ENCODE peak calls at places on chromosomes 6 and 20, in five cellular contexts. M is tibial nerve, X is GM06990, J is heart left ventricle, A is endothelial cell. U is an unnamed sample.

GRCh38 chr6:6674872-6675271 is 86.4 kb downstream of the LY86 start:
- DNase-seq in X (no peak), J (no peak), A (peak), M (no peak), U (no peak)

GRCh38 chr6:26365633-26365995 is 616 bp downstream of the BTN3A2 start:
- DNase-seq in M (no peak), A (no peak), J (no peak), X (no peak), U (no peak)

GRCh38 chr20:63268256-63268655 is 4.4 kb upstream of the ARFGAP1 start:
- DNase-seq in A (no peak), M (no peak), X (no peak), J (no peak), U (no peak)

GRCh38 chr6:20173833-20174796 is 38.2 kb downstream of the MBOAT1 start:
- DNase-seq in A (no peak), J (no peak), M (no peak), X (no peak), U (no peak)

GRCh38 chr20:1391640-1392442 is 1.0 kb downstream of the FKBP1A start:
- DNase-seq in M (no peak), A (peak), X (no peak), J (peak), U (no peak)

GRCh38 chr20:5147193-5147592 is 20.4 kb downstream of the CDS2 start:
- DNase-seq in X (no peak), M (no peak), A (no peak), J (no peak), U (no peak)

GRCh38 chr6:142945446-142946180 is 637 bp upstream of the HIVEP2 start:
- DNase-seq in M (peak), A (peak), X (peak), J (peak), U (peak)

GRCh38 chr6:166737231-166737630 is 110.2 kb upstream of the RPS6KA2 start:
- DNase-seq in A (no peak), M (no peak), J (no peak), X (no peak), U (no peak)

GRCh38 chr6:87436435-87436834 is 28.7 kb downstream of the CFAP206 start:
- DNase-seq in A (peak), X (no peak), J (peak), M (no peak), U (peak)

GRCh38 chr6:140979642-140980091 is 1153.1 kb upstream of the GJE1 start:
- DNase-seq in J (peak), X (no peak), A (no peak), M (peak), U (no peak)

GRCh38 chr6:153062516-153062915 is 60.0 kb upstream of the MTRF1L start:
- DNase-seq in A (no peak), J (no peak), X (no peak), M (no peak), U (no peak)

GRCh38 chr20:50953196-50953595 is 5.1 kb downstream of the DPM1 start:
- DNase-seq in M (no peak), A (no peak), J (no peak), X (no peak), U (no peak)

GRCh38 chr20:34525709-34526416 is 9.6 kb downstream of the DYNLRB1 start:
- DNase-seq in J (peak), X (no peak), A (no peak), M (peak), U (no peak)

GRCh38 chr6:15504040-15504491 is 158.8 kb downstream of the DTNBP1 start:
- DNase-seq in X (no peak), M (no peak), A (no peak), J (peak), U (no peak)

GRCh38 chr6:114108119-114109002 is 137.4 kb upstream of the HDAC2 start:
- DNase-seq in X (no peak), A (peak), J (peak), M (peak), U (peak)

GRCh38 chr6:128158496-128158895 is 257.6 kb upstream of the THEMIS start:
- DNase-seq in J (no peak), M (no peak), A (no peak), X (no peak), U (no peak)

GRCh38 chr20:63641146-63641791 is 12.0 kb downstream of the STMN3 start:
- DNase-seq in J (no peak), X (peak), A (no peak), M (no peak), U (no peak)

GRCh38 chr20:64160536-64161495 is 3.4 kb upstream of the MYT1 start:
- DNase-seq in X (no peak), A (no peak), J (no peak), M (no peak), U (no peak)

GRCh38 chr20:57092900-57093238 is 173.6 kb downstream of the BMP7 start:
- DNase-seq in M (no peak), J (peak), A (no peak), X (no peak), U (no peak)

GRCh38 chr20:57090590-57091560 is 175.6 kb downstream of the BMP7 start:
- DNase-seq in J (peak), M (no peak), X (no peak), A (no peak), U (no peak)

GRCh38 chr20:57091748-57092111 is 174.7 kb downstream of the BMP7 start:
- DNase-seq in M (no peak), A (no peak), J (peak), X (no peak), U (no peak)

GRCh38 chr20:57093766-57094165 is 172.7 kb downstream of the BMP7 start:
- DNase-seq in X (no peak), J (peak), A (no peak), M (no peak), U (no peak)

DNA sequence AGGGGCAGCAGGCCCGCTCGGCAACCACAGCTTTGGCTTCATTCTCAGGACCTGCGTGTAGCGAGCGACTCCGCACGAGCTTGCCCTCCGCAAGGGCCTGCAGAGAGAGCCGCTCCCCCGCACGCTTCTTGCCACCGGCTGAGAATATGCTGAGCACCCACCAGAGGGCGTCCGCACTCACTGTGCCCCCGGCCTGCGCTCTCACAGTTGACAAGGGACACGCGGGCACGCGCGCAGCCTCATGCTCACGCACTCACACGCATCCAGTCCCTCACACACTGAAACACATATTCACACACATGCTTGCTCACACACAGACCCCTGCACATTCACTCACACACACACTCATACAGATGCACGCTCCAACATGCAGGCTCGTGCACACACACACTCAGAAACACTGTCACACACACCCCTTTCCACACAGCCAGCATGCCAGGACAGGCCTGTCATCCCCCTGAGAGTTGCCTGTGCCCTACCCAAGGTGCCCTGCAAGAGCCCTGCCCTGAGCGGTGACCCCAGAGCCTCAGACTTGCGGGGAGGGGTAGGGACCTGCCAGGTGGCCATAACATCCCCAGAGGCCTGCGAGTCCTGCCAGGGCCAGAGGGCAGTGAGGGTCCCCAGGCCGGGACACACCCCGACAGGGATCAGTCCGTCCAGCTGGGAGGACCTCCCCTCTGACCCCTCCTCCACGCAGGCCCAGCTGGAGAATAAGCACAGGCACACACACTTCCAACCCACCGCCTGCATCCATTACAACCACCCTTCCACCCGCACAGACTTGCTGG is 174.1 kb downstream of the BMP7 start:
- DNase-seq in J (peak), A (peak), X (peak), M (peak), U (peak)
- TF ChIP-seq CTCF in J (peak), A (peak), X (peak), M (peak), U (peak)

GRCh38 chr20:38168791-38169589 is 3.9 kb upstream of the TGM2 start:
- DNase-seq in J (peak), M (no peak), X (no peak), A (no peak), U (no peak)
- TF ChIP-seq CTCF in J (no peak), M (no peak), X (no peak), A (no peak), U (no peak)

GRCh38 chr6:109690740-109691687 is at the start of the genes AK9 and FIG4:
- DNase-seq in M (peak), X (peak), J (peak), A (peak), U (peak)
- TF ChIP-seq CTCF in M (no peak), X (peak), J (peak), A (no peak), U (peak)

GRCh38 chr6:94251878-94252277 is 832.5 kb upstream of the EPHA7 start:
- DNase-seq in X (no peak), M (no peak), A (no peak), J (no peak), U (no peak)

DNA sequence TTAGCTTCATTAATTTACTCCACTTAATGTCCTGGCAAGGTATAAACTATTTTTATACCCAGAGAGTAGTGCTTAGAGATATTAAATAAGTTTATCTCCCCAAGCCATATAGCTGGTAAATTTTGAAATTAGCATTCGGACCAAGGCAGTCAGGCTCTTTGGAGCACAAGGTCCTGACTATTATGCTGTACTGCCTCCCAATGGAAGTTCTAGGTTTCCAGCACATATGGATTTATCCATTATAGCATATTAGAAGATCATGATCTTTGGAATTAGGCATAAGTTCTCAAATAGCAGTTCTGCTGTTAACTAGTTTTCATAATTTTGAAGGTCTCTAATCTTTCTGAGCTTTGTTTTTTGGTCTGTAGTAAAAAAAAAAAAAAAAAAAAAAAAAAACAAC is 835.3 kb upstream of the EPHA7 start:
- DNase-seq in X (no peak), M (no peak), A (no peak), J (no peak), U (no peak)
- TF ChIP-seq CTCF in X (no peak), M (no peak), A (no peak), J (peak), U (peak)

GRCh38 chr6:13412211-13412610 is 75.2 kb downstream of the GFOD1 start:
- DNase-seq in J (no peak), A (no peak), M (no peak), X (no peak), U (no peak)

GRCh38 chr6:13415276-13415675 is 72.1 kb downstream of the GFOD1 start:
- DNase-seq in M (no peak), X (no peak), A (no peak), J (no peak), U (no peak)

GRCh38 chr6:13413466-13413862 is 73.9 kb downstream of the GFOD1 start:
- DNase-seq in J (peak), M (no peak), X (no peak), A (no peak), U (no peak)

GRCh38 chr6:13412639-13413465 is 74.5 kb downstream of the GFOD1 start:
- DNase-seq in M (no peak), A (no peak), J (no peak), X (no peak), U (no peak)

DNA sequence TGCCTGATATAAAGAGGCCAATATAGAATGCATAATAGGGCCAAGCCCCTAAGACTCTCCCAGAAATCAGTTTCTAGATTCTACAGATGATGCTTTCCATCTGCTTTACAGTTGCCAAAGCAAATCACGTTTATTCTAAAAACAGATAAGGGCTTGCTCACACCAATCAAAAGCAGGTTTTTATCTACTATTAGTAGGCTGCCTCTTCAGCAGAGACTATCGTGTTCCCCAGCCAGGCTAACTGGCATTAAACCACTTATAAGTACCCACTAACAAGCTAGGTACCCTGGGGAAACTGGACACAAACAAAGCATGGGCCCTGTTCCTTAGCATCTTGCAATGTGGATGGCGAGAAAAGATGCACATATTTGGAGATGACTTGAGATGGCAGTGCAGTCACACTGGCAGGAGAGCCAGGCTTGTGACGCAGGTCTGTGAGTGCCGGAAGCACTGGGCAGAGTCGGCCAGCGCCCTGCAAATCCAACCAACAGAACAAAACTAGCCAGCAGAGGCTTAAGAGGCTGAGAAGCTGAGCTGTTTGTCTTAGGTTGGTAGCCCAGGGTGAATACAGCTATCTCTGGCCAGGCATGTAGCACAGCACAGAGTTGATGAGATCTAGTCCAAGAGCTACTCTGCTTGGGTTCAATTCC is 73.4 kb downstream of the GFOD1 start:
- DNase-seq in X (peak), A (no peak), M (no peak), J (peak), U (no peak)
- TF ChIP-seq CTCF in X (no peak), A (no peak), M (no peak), J (no peak), U (no peak)

GRCh38 chr20:37893566-37894241 is 9.2 kb upstream of the VSTM2L start:
- DNase-seq in J (no peak), M (no peak), A (no peak), X (no peak), U (no peak)

GRCh38 chr20:37894454-37894853 is 8.5 kb upstream of the VSTM2L start:
- DNase-seq in M (no peak), J (no peak), X (no peak), A (no peak), U (no peak)

GRCh38 chr20:37898301-37899104 is 4.4 kb upstream of the VSTM2L start:
- DNase-seq in A (no peak), X (no peak), J (no peak), M (no peak), U (no peak)

GRCh38 chr20:37899105-37900045 is 3.6 kb upstream of the VSTM2L start:
- DNase-seq in J (no peak), A (no peak), M (no peak), X (no peak), U (no peak)

GRCh38 chr20:37897008-37897548 is 5.8 kb upstream of the VSTM2L start:
- DNase-seq in A (peak), M (no peak), J (peak), X (no peak), U (no peak)
- TF ChIP-seq CTCF in A (peak), M (no peak), J (no peak), X (peak), U (no peak)

GRCh38 chr20:57437267-57437666 is 46.1 kb downstream of the RBM38 start:
- DNase-seq in X (no peak), J (no peak), A (no peak), M (no peak), U (no peak)

GRCh38 chr20:57435105-57435497 is 43.9 kb downstream of the RBM38 start:
- DNase-seq in M (no peak), X (no peak), J (no peak), A (no peak), U (no peak)

GRCh38 chr20:57436223-57436545 is 45.0 kb downstream of the RBM38 start:
- DNase-seq in A (no peak), X (no peak), M (no peak), J (no peak), U (no peak)

GRCh38 chr20:57434390-57434700 is 43.1 kb downstream of the RBM38 start:
- DNase-seq in J (no peak), A (no peak), X (no peak), M (no peak), U (no peak)

DNA sequence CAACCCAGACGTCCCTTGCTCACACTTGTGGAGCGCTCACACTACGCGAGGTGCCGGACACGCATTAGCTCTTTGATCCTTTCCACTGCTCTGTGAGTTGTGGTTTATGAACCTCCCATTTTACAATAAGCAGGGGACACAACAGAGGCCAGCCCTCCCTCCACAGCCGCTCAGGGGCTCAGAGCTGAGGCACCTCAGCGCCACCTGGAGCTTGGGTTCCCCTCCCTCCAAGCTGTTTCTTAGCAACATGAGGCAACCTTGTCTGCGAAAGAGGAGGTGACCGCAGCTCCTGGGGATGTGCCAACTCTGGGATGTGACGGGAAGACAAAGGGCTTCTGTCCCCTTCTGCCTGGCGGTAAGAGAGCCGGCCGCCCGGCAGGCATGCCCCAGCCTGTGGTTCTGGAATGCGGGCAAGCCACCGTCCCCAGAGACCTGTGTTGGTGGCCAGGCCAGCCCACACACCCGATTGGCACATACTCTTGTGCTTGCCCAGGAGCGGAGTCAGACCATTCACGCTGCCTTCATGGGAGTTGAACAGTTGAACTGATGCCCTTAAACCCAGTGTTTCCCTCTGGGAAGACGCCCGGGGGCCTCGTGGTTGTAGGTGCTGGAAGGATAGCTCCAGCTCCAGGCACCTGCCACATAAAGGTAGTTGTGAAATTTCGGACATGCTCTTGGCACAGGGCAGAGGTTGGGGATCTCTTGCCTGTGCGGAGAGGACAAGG is 44.5 kb downstream of the RBM38 start:
- DNase-seq in M (peak), A (no peak), J (peak), X (no peak), U (no peak)
- TF ChIP-seq CTCF in M (no peak), A (no peak), J (no peak), X (peak), U (peak)

GRCh38 chr6:66421570-66421969 is 714.5 kb upstream of the EYS start:
- DNase-seq in X (no peak), M (no peak), A (peak), J (no peak), U (no peak)
- TF ChIP-seq CTCF in X (no peak), M (no peak), A (no peak), J (no peak), U (no peak)

DNA sequence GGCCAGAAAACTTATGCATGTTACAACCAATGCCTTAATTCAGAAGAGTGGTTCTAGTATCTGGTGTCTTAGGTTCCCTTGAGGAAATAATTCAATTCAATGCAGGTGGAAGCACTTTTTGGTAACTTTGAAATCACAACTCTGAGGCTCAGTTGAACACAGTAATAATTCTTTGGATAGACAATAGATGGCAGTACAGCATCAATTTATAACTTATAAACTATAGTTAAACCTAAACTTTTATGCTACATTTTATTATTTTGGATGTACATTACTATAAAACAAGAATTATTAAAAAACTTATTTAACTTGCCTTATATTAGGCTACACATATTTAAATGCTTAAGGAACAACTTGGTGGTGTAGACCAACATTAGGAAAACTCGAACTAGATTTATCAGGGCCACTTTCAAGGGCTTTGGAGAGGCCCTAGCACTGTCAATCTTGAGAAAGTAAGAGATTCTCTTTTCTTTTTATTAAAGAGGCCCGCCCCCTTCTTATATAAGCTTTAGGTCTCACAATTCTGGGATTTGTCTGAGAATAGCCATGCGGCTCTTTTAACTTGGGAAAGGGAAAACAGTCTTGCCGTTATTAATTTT is 85.9 kb downstream of the CRYBG1 start:
- DNase-seq in X (no peak), M (no peak), A (no peak), J (no peak), U (peak)
- TF ChIP-seq CTCF in X (peak), M (no peak), A (peak), J (peak), U (peak)

DNA sequence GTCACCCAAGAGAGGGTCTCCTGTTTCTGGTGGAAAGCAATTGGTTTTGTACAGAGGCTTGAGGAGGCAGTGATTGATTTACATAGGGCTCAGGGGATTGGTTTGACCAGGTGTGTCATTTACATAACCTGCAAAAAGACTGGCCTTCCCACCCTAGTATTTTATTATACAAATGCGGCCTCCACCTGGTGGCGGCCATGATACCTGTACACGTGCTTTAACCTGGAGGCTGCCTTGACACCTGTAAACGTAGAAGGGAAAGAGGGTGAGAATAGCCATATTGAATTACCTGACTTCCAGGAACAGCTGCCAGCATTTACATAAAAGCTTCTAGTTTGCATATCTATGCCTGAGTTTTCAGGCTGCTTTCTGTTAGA is 48.7 kb downstream of the HLA-DPB1 start:
- DNase-seq in M (no peak), J (no peak), A (no peak), X (no peak), U (no peak)
- TF ChIP-seq CTCF in M (no peak), J (no peak), A (no peak), X (no peak), U (no peak)